ENCODE peak calls at places on chromosomes 1 and 21, in ten cellular contexts. O, T, Z, I, E, G, L, Y, F and V are unnamed samples.

GRCh38 chr1:66300986-66301451 is 232.9 kb upstream of the SGIP1 start:
- DNase-seq in O (no peak), T (no peak), Z (no peak), I (peak), E (no peak), G (no peak), L (no peak), Y (no peak), F (peak), V (no peak)

GRCh38 chr1:25120286-25120685 is 112.0 kb downstream of the SYF2 start:
- DNase-seq in O (no peak), T (no peak), Z (no peak), I (no peak), E (no peak), G (no peak), L (no peak), Y (no peak), F (no peak), V (no peak)

GRCh38 chr1:53321366-53321765 is 6.5 kb downstream of the LRP8 start:
- DNase-seq in O (no peak), T (no peak), Z (peak), I (no peak), E (no peak), G (no peak), L (peak), Y (no peak), F (no peak), V (no peak)

GRCh38 chr1:26570287-26570686 is 40.7 kb downstream of the RPS6KA1 start:
- DNase-seq in O (no peak), T (peak), Z (no peak), I (peak), E (no peak), G (no peak), L (no peak), Y (no peak), F (no peak), V (no peak)

GRCh38 chr1:26723013-26723991 is 27.5 kb downstream of the ARID1A start:
- DNase-seq in O (peak), T (peak), Z (peak), I (peak), E (peak), G (peak), L (peak), Y (peak), F (peak), V (peak)

GRCh38 chr1:170967042-170967910 is 31.9 kb downstream of the MROH9 start:
- DNase-seq in O (peak), T (no peak), Z (peak), I (peak), E (peak), G (no peak), L (no peak), Y (peak), F (peak), V (peak)

GRCh38 chr1:154624756-154625643 is 17.0 kb upstream of the ADAR start:
- DNase-seq in O (no peak), T (no peak), Z (no peak), I (peak), E (no peak), G (no peak), L (no peak), Y (no peak), F (peak), V (peak)

GRCh38 chr1:97913506-97913905 is 7.3 kb downstream of the DPYD start:
- DNase-seq in O (no peak), T (no peak), Z (no peak), I (no peak), E (no peak), G (no peak), L (no peak), Y (no peak), F (no peak), V (no peak)

GRCh38 chr1:30778156-30778978 is 20.8 kb upstream of the LAPTM5 start:
- DNase-seq in O (no peak), T (peak), Z (no peak), I (peak), E (no peak), G (no peak), L (peak), Y (peak), F (peak), V (no peak)

GRCh38 chr1:175314300-175314699 is 121.7 kb upstream of the KIAA0040 start:
- DNase-seq in O (no peak), T (no peak), Z (no peak), I (no peak), E (peak), G (no peak), L (no peak), Y (no peak), F (no peak), V (no peak)

DNA sequence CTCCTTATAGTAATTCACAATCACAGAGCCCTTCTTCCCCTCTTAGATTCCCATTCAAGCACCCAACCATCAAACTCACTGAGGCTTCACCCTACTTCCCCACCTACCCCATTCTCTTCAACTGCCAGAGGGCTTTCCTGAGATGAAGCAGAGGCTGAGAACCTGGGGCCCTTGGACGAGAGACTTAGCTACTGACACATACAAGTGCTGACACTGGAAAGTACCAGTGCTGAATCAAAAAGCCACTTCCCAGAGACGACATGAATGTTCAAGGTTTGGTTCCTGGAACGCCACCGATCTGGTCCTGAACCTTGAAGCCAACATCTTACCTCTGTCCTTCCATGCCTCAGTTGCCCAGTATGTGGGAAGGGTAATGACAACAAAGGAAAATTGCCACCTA is 16.6 kb upstream of the RAP1A start:
- DNase-seq in O (no peak), T (no peak), Z (no peak), I (no peak), E (no peak), G (no peak), L (no peak), Y (no peak), F (no peak), V (no peak)
- H3K4me3 ChIP-seq in O (no peak), T (no peak), Z (no peak), I (no peak), E (no peak), G (no peak), L (no peak), Y (no peak), F (no peak), V (no peak)

DNA sequence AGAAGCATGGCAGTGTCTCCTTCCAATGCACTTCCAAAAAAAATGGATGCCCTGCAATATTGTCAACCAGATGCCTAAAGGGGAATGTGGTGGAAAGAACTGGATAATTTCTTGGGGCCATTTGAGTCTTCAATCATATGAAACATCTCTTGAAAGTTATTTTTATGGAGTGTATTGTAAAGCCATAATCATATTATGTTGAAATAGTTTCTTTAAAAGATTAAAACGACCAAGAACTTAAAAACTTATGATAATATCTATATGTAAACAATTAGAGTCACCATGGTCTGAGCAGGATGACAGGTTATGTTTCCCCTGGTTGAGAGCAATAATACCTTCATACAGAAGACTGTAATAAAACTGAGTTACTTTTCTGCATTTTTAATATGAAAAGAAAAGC is 457.2 kb downstream of the PCP4 start:
- DNase-seq in O (no peak), T (no peak), Z (no peak), I (no peak), E (no peak), G (no peak), L (no peak), Y (no peak), F (no peak), V (no peak)
- TF ChIP-seq CTCF in O (no peak), T (no peak), Z (no peak), I (no peak), E (no peak), G (no peak), L (no peak), Y (no peak), F (no peak), V (no peak)

GRCh38 chr1:200041337-200042118 is 14.0 kb downstream of the NR5A2 start:
- DNase-seq in O (no peak), T (no peak), Z (peak), I (no peak), E (no peak), G (peak), L (no peak), Y (no peak), F (peak), V (no peak)

GRCh38 chr1:200042437-200043329 is 15.2 kb downstream of the NR5A2 start:
- DNase-seq in O (no peak), T (no peak), Z (peak), I (no peak), E (no peak), G (peak), L (no peak), Y (no peak), F (peak), V (no peak)

GRCh38 chr1:200040516-200041138 is 13.1 kb downstream of the NR5A2 start:
- DNase-seq in O (no peak), T (no peak), Z (peak), I (peak), E (no peak), G (peak), L (no peak), Y (no peak), F (peak), V (no peak)

GRCh38 chr1:200042119-200042436 is 14.6 kb downstream of the NR5A2 start:
- DNase-seq in O (no peak), T (no peak), Z (peak), I (no peak), E (no peak), G (no peak), L (no peak), Y (no peak), F (peak), V (no peak)

GRCh38 chr1:200043330-200043668 is 15.8 kb downstream of the NR5A2 start:
- DNase-seq in O (no peak), T (no peak), Z (no peak), I (no peak), E (no peak), G (no peak), L (no peak), Y (peak), F (no peak), V (no peak)
- H3K4me3 ChIP-seq in O (no peak), T (no peak), Z (peak), I (no peak), E (peak), G (peak), L (peak), Y (no peak), F (no peak), V (peak)

GRCh38 chr21:42124081-42124480 is 53.0 kb downstream of the UMODL1 start:
- DNase-seq in O (no peak), T (no peak), Z (no peak), I (no peak), E (no peak), G (no peak), L (no peak), Y (no peak), F (no peak), V (no peak)
- TF ChIP-seq CTCF in O (no peak), T (no peak), Z (no peak), I (no peak), E (no peak), G (no peak), L (no peak), Y (no peak), F (no peak), V (no peak)

GRCh38 chr1:203173566-203173965 is 2.1 kb downstream of the MYBPH start:
- DNase-seq in O (no peak), T (no peak), Z (no peak), I (no peak), E (no peak), G (no peak), L (no peak), Y (no peak), F (no peak), V (no peak)
- H3K4me3 ChIP-seq in O (no peak), T (no peak), Z (no peak), I (no peak), E (no peak), G (no peak), L (no peak), Y (no peak), F (no peak), V (no peak)

GRCh38 chr1:244833734-244834595 is 1.5 kb upstream of the COX20 start:
- DNase-seq in O (peak), T (no peak), Z (peak), I (peak), E (peak), G (peak), L (peak), Y (peak), F (peak), V (no peak)
- TF ChIP-seq CTCF in O (no peak), T (peak), Z (peak), I (peak), E (peak), G (no peak), L (peak), Y (no peak), F (peak), V (no peak)

GRCh38 chr1:67308136-67308535 is 463 bp downstream of the IL12RB2 start:
- DNase-seq in O (no peak), T (no peak), Z (no peak), I (no peak), E (no peak), G (no peak), L (no peak), Y (no peak), F (no peak), V (no peak)
- H3K4me3 ChIP-seq in O (no peak), T (no peak), Z (peak), I (peak), E (peak), G (peak), L (peak), Y (peak), F (no peak), V (no peak)

GRCh38 chr1:43367904-43368645 is at the start of gene ELOVL1:
- DNase-seq in O (peak), T (no peak), Z (peak), I (peak), E (peak), G (peak), L (peak), Y (peak), F (peak), V (no peak)
- TF ChIP-seq CTCF in O (no peak), T (peak), Z (no peak), I (peak), E (no peak), G (no peak), L (no peak), Y (peak), F (no peak), V (peak)

GRCh38 chr1:7366955-7367665 is 404.0 kb upstream of the VAMP3 start:
- DNase-seq in O (no peak), T (no peak), Z (no peak), I (no peak), E (no peak), G (no peak), L (no peak), Y (no peak), F (no peak), V (no peak)
- H3K4me3 ChIP-seq in O (no peak), T (no peak), Z (no peak), I (no peak), E (no peak), G (no peak), L (no peak), Y (no peak), F (no peak), V (no peak)